ENCODE peak calls at places on chromosomes 1 and 21, in eight cellular contexts. Y is H9, M is NCI-H1105, H is substantia nigra, G is brain microvascular endothelial cell, F is SK-N-MC, L is posterior cingulate gyrus, U is NCI-H774. K is an unnamed sample.
A peak's percentile ranks its signal among the peaks of the same experiment; 100 is the strongest.

GRCh38 chr1:42330215-42330614 is 4.8 kb downstream of the FOXJ3 start:
- DNase-seq in Y (no peak), M (no peak), H (no peak), G (no peak), F (no peak), L (no peak), U (no peak), K (no peak)

GRCh38 chr1:162922196-162922595 is 61.2 kb upstream of the CCDC190 start:
- DNase-seq in Y (no peak), M (no peak), H (no peak), G (no peak), F (no peak), L (no peak), U (peak; percentile 28), K (no peak)

GRCh38 chr21:25370311-25370744 is 237.0 kb downstream of the MRPL39 start:
- DNase-seq in Y (no peak), M (no peak), H (no peak), G (peak; percentile 98), F (no peak), L (no peak), U (no peak), K (no peak)

GRCh38 chr1:29271724-29272123 is 35.4 kb downstream of the PTPRU start:
- DNase-seq in Y (peak; percentile 89), M (no peak), H (no peak), G (peak; percentile 54), F (no peak), L (no peak), U (no peak), K (no peak)

GRCh38 chr1:8937701-8938100 is 8.0 kb upstream of the CA6 start:
- DNase-seq in Y (no peak), M (no peak), H (no peak), G (no peak), F (no peak), L (no peak), U (no peak), K (no peak)

GRCh38 chr21:36759348-36760083 is 60.6 kb downstream of the SIM2 start:
- DNase-seq in Y (no peak), M (no peak), H (no peak), G (no peak), F (no peak), L (no peak), U (no peak), K (no peak)

GRCh38 chr1:159707473-159707872 is 6.9 kb downstream of the CRP start:
- DNase-seq in Y (no peak), M (no peak), H (no peak), G (no peak), F (no peak), L (no peak), U (no peak), K (no peak)

GRCh38 chr21:36981049-36981391 is 14.6 kb upstream of the HLCS start:
- DNase-seq in Y (no peak), M (no peak), H (no peak), G (no peak), F (no peak), L (no peak), U (no peak), K (no peak)

GRCh38 chr1:58746182-58746581 is 37.7 kb downstream of the JUN start:
- DNase-seq in Y (no peak), M (no peak), H (no peak), G (no peak), F (no peak), L (no peak), U (no peak), K (no peak)

GRCh38 chr1:12153181-12153785 is 13.5 kb upstream of the TNFRSF1B start:
- DNase-seq in Y (no peak), M (no peak), H (no peak), G (peak; percentile 72), F (no peak), L (no peak), U (no peak), K (no peak)

GRCh38 chr1:149849947-149850360 is 49.4 kb upstream of the BOLA1 start:
- DNase-seq in Y (no peak), M (no peak), H (no peak), G (no peak), F (no peak), L (no peak), U (no peak), K (no peak)

GRCh38 chr1:164801246-164801731 is 242.3 kb downstream of the PBX1 start:
- DNase-seq in Y (no peak), M (no peak), H (no peak), G (no peak), F (no peak), L (peak; percentile 38), U (no peak), K (peak; percentile 11)

GRCh38 chr21:34726627-34727337 is 58.0 kb downstream of the CLIC6 start:
- DNase-seq in Y (no peak), M (no peak), H (no peak), G (peak; percentile 16), F (no peak), L (no peak), U (no peak), K (no peak)

GRCh38 chr1:2126331-2127180 is 68.0 kb downstream of the FAAP20 start:
- DNase-seq in Y (no peak), M (peak; percentile 58), H (no peak), G (no peak), F (no peak), L (no peak), U (no peak), K (no peak)

GRCh38 chr1:60831780-60832179 is 250.6 kb upstream of the NFIA start:
- DNase-seq in Y (no peak), M (no peak), H (no peak), G (no peak), F (no peak), L (no peak), U (no peak), K (no peak)

GRCh38 chr1:186390925-186391324 is 15.3 kb downstream of the ODR4 start:
- DNase-seq in Y (no peak), M (no peak), H (no peak), G (no peak), F (no peak), L (no peak), U (no peak), K (no peak)

GRCh38 chr1:230809205-230809990 is 58.9 kb downstream of the C1orf198 start:
- DNase-seq in Y (no peak), M (no peak), H (peak; percentile 46), G (no peak), F (no peak), L (no peak), U (no peak), K (no peak)

GRCh38 chr1:47225430-47226100 is 6.5 kb downstream of the TAL1 start:
- DNase-seq in Y (no peak), M (peak; percentile 28), H (no peak), G (no peak), F (no peak), L (no peak), U (no peak), K (no peak)

K was measured in COR-L47.